ENCODE peak calls at places on chromosome X, in seven cellular contexts. One of them, this sample, is unnamed.
A peak's percentile ranks its signal among the peaks of the same experiment; 100 is the strongest.

GRCh38 chrX:54087661-54088060 is 43.4 kb upstream of the PHF8 start:
- DNase-seq in HCT116: no peak
- DNase-seq in PC-3: no peak
- DNase-seq in neural progenitor cell: no peak
- DNase-seq in hepatocyte: no peak
- DNase-seq in GM23248: no peak
- DNase-seq in MM.1S: no peak
- DNase-seq in this sample: no peak

GRCh38 chrX:87397103-87397886 is 120.3 kb upstream of the KLHL4 start:
- DNase-seq in HCT116: no peak
- DNase-seq in neural progenitor cell: no peak
- DNase-seq in GM23248: no peak
- DNase-seq in hepatocyte: no peak
- DNase-seq in PC-3: peak; percentile 40
- DNase-seq in MM.1S: no peak
- DNase-seq in this sample: no peak

GRCh38 chrX:20116087-20116574 is 576 bp downstream of the MAP7D2 start:
- DNase-seq in PC-3: no peak
- DNase-seq in GM23248: no peak
- DNase-seq in MM.1S: no peak
- DNase-seq in hepatocyte: no peak
- DNase-seq in HCT116: no peak
- DNase-seq in neural progenitor cell: peak; percentile 38
- DNase-seq in this sample: peak; percentile 51

GRCh38 chrX:19758536-19758935 is 128.9 kb downstream of the SH3KBP1 start:
- DNase-seq in HCT116: no peak
- DNase-seq in GM23248: peak; percentile 43
- DNase-seq in MM.1S: no peak
- DNase-seq in hepatocyte: no peak
- DNase-seq in neural progenitor cell: no peak
- DNase-seq in PC-3: peak; percentile 37
- DNase-seq in this sample: no peak

GRCh38 chrX:70664726-70665125 is 220.1 kb downstream of the DLG3 start:
- DNase-seq in GM23248: peak; percentile 60
- DNase-seq in MM.1S: peak; percentile 48
- DNase-seq in hepatocyte: peak; percentile 35
- DNase-seq in HCT116: peak; percentile 16
- DNase-seq in neural progenitor cell: peak; percentile 35
- DNase-seq in PC-3: peak; percentile 49
- DNase-seq in this sample: peak; percentile 51

GRCh38 chrX:132463411-132463810 is 25.4 kb downstream of the MBNL3 start:
- DNase-seq in MM.1S: peak; percentile 64
- DNase-seq in HCT116: peak; percentile 8
- DNase-seq in GM23248: no peak
- DNase-seq in PC-3: peak; percentile 73
- DNase-seq in hepatocyte: peak; percentile 14
- DNase-seq in neural progenitor cell: peak; percentile 43
- DNase-seq in this sample: peak; percentile 66

GRCh38 chrX:132023896-132024386 is 839 bp downstream of the STK26 start:
- DNase-seq in PC-3: peak; percentile 31
- DNase-seq in neural progenitor cell: peak; percentile 49
- DNase-seq in hepatocyte: no peak
- DNase-seq in GM23248: no peak
- DNase-seq in HCT116: no peak
- DNase-seq in MM.1S: peak; percentile 35
- DNase-seq in this sample: peak; percentile 60

GRCh38 chrX:106170318-106170717 is 2.2 kb downstream of the PWWP3B start:
- DNase-seq in hepatocyte: peak; percentile 21
- DNase-seq in neural progenitor cell: no peak
- DNase-seq in HCT116: peak; percentile 8
- DNase-seq in GM23248: peak; percentile 29
- DNase-seq in MM.1S: peak; percentile 36
- DNase-seq in PC-3: peak; percentile 53
- DNase-seq in this sample: peak; percentile 11

GRCh38 chrX:45783002-45783401 is 582.3 kb upstream of the DIPK2B start:
- DNase-seq in neural progenitor cell: no peak
- DNase-seq in hepatocyte: no peak
- DNase-seq in PC-3: no peak
- DNase-seq in HCT116: no peak
- DNase-seq in MM.1S: no peak
- DNase-seq in GM23248: no peak
- DNase-seq in this sample: no peak

GRCh38 chrX:77519765-77520164 is 72.6 kb downstream of the FGF16 start:
- DNase-seq in HCT116: no peak
- DNase-seq in MM.1S: no peak
- DNase-seq in hepatocyte: no peak
- DNase-seq in GM23248: no peak
- DNase-seq in PC-3: no peak
- DNase-seq in neural progenitor cell: no peak
- DNase-seq in this sample: no peak

GRCh38 chrX:129945131-129945530 is 37.3 kb upstream of the BCORL1 start:
- DNase-seq in PC-3: peak; percentile 9
- DNase-seq in HCT116: no peak
- DNase-seq in MM.1S: no peak
- DNase-seq in GM23248: peak; percentile 69
- DNase-seq in hepatocyte: no peak
- DNase-seq in neural progenitor cell: no peak
- DNase-seq in this sample: no peak

DNA sequence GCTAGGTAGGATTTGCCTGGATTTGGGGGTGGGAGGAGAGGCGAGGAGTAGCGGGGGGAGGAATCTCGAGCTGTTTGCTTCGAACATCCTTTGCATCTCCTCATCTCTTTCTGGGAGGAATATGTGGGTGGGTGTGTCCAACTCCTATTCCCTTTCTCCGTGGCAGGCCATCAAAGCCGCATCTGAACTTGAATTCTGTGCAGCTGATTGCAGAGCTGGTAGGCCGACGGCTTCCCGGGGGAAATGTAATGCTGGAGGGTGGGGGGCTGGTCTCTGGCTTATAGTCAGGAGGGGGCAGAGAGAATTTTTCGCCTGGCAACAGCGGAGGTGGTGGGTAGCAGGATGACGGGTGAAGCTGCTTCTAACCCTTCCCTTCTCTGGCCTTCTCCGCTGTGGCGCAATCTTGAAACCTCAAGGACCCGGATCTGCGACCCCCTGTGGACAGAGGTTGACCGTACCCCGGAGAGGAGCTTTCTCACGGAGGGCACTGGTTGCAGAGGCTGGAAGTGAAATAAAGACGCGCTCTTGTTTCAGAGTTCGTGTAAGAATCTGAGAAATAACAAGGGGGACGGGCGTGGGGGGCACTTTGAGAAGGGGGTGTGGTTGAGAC is 654 bp downstream of the ZCCHC12 start:
- DNase-seq in HCT116: no peak
- DNase-seq in PC-3: no peak
- DNase-seq in GM23248: no peak
- DNase-seq in hepatocyte: no peak
- DNase-seq in MM.1S: no peak
- DNase-seq in neural progenitor cell: peak; percentile 39
- DNase-seq in this sample: peak; percentile 47
- TF ChIP-seq EZH2 in HCT116: no peak
- TF ChIP-seq EZH2 in PC-3: no peak
- TF ChIP-seq EZH2 in GM23248: no peak
- TF ChIP-seq EZH2 in hepatocyte: no peak
- TF ChIP-seq EZH2 in MM.1S: no peak
- TF ChIP-seq EZH2 in neural progenitor cell: no peak
- TF ChIP-seq EZH2 in this sample: no peak

GRCh38 chrX:103248553-103248952 is 6.4 kb downstream of the TCEAL8 start:
- DNase-seq in GM23248: peak; percentile 24
- DNase-seq in neural progenitor cell: no peak
- DNase-seq in PC-3: peak; percentile 54
- DNase-seq in MM.1S: no peak
- DNase-seq in HCT116: peak; percentile 8
- DNase-seq in hepatocyte: no peak
- DNase-seq in this sample: peak; percentile 10
- TF ChIP-seq EZH2phosphoT487 in GM23248: no peak
- TF ChIP-seq EZH2phosphoT487 in neural progenitor cell: no peak
- TF ChIP-seq EZH2phosphoT487 in PC-3: no peak
- TF ChIP-seq EZH2phosphoT487 in MM.1S: no peak
- TF ChIP-seq EZH2phosphoT487 in HCT116: no peak
- TF ChIP-seq EZH2phosphoT487 in hepatocyte: no peak
- TF ChIP-seq EZH2phosphoT487 in this sample: no peak

GRCh38 chrX:72714471-72714916 is 388 bp upstream of the PHKA1 start:
- DNase-seq in neural progenitor cell: peak; percentile 55
- DNase-seq in PC-3: peak; percentile 73
- DNase-seq in GM23248: peak; percentile 75
- DNase-seq in HCT116: peak; percentile 7
- DNase-seq in hepatocyte: peak; percentile 66
- DNase-seq in MM.1S: no peak
- DNase-seq in this sample: peak; percentile 64
- TF ChIP-seq EZH2 in neural progenitor cell: no peak
- TF ChIP-seq EZH2 in PC-3: no peak
- TF ChIP-seq EZH2 in GM23248: no peak
- TF ChIP-seq EZH2 in HCT116: no peak
- TF ChIP-seq EZH2 in hepatocyte: no peak
- TF ChIP-seq EZH2 in MM.1S: no peak
- TF ChIP-seq EZH2 in this sample: no peak

GRCh38 chrX:68795741-68796140 is 33.1 kb upstream of the EFNB1 start:
- DNase-seq in HCT116: no peak
- DNase-seq in GM23248: no peak
- DNase-seq in MM.1S: no peak
- DNase-seq in neural progenitor cell: no peak
- DNase-seq in PC-3: no peak
- DNase-seq in hepatocyte: no peak
- DNase-seq in this sample: no peak
- TF ChIP-seq EZH2phosphoT487 in HCT116: no peak
- TF ChIP-seq EZH2phosphoT487 in GM23248: no peak
- TF ChIP-seq EZH2phosphoT487 in MM.1S: no peak
- TF ChIP-seq EZH2phosphoT487 in neural progenitor cell: no peak
- TF ChIP-seq EZH2phosphoT487 in PC-3: no peak
- TF ChIP-seq EZH2phosphoT487 in hepatocyte: no peak
- TF ChIP-seq EZH2phosphoT487 in this sample: no peak